ENCODE peak calls at places on chromosomes 6 and 20, in ten cellular contexts. O is nephron progenitor cell; D is left colon; E is GM23248; I is Calu3; G is activated CD4-positive, alpha-beta T cell treated with anti-CD3 and anti-CD28 coated beads, Interleukin-2, amount 50 U/mL, for 1 hour; Z is AG20443; X is effector memory CD8-positive, alpha-beta T cell; A is astrocyte of the spinal cord; B is stimulated activated naive B cell treated with anti-CD40 and anti-IgM and Interleukin-4, amounts not matched to agents 10 μg/mL and 1 μg/mL and 100 μg/mL, for 72 hours. S is an unnamed sample.
A peak's percentile ranks its signal among the peaks of the same experiment; 100 is the strongest.

GRCh38 chr20:9999660-10000059 is 35.1 kb upstream of the ANKEF1 start:
- DNase-seq in O (no peak), D (peak; percentile 11), E (peak; percentile 11), I (no peak), G (no peak), Z (no peak), X (no peak), A (no peak), B (no peak), S (no peak)

GRCh38 chr20:63289311-63290135 is 3.5 kb upstream of the COL20A1 start:
- DNase-seq in O (no peak), D (no peak), E (no peak), I (no peak), G (no peak), Z (no peak), X (no peak), A (no peak), B (no peak), S (no peak)

GRCh38 chr6:105326216-105326615 is 76.7 kb downstream of the PREP start:
- DNase-seq in O (no peak), D (peak; percentile 33), E (peak; percentile 47), I (no peak), G (no peak), Z (no peak), X (no peak), A (peak; percentile 75), B (no peak), S (peak; percentile 20)

GRCh38 chr6:168206681-168207274 is 112.8 kb downstream of the DACT2 start:
- DNase-seq in O (no peak), D (no peak), E (no peak), I (no peak), G (no peak), Z (no peak), X (no peak), A (no peak), B (no peak), S (no peak)

GRCh38 chr6:15754035-15754705 is 91.3 kb upstream of the DTNBP1 start:
- DNase-seq in O (no peak), D (no peak), E (peak; percentile 78), I (no peak), G (no peak), Z (peak; percentile 70), X (no peak), A (peak; percentile 40), B (no peak), S (peak; percentile 34)

GRCh38 chr6:156851447-156851846 is 74.3 kb downstream of the ARID1B start:
- DNase-seq in O (no peak), D (no peak), E (no peak), I (no peak), G (no peak), Z (no peak), X (no peak), A (no peak), B (no peak), S (no peak)

GRCh38 chr6:53805725-53806124 is 10.9 kb downstream of the LRRC1 start:
- DNase-seq in O (no peak), D (no peak), E (no peak), I (no peak), G (no peak), Z (no peak), X (no peak), A (no peak), B (no peak), S (no peak)

GRCh38 chr6:100246206-100246605 is 218.5 kb downstream of the SIM1 start:
- DNase-seq in O (no peak), D (no peak), E (no peak), I (no peak), G (no peak), Z (no peak), X (no peak), A (no peak), B (no peak), S (no peak)

GRCh38 chr6:41163419-41163717 is 452 bp upstream of the TREM2 start:
- DNase-seq in O (no peak), D (no peak), E (no peak), I (no peak), G (no peak), Z (no peak), X (no peak), A (no peak), B (no peak), S (no peak)

GRCh38 chr6:168198302-168199180 is 119.5 kb upstream of the FRMD1 start:
- DNase-seq in O (no peak), D (no peak), E (no peak), I (no peak), G (no peak), Z (no peak), X (no peak), A (no peak), B (no peak), S (no peak)

GRCh38 chr20:5947276-5947675 is 3.1 kb downstream of the TRMT6 start:
- DNase-seq in O (no peak), D (no peak), E (peak; percentile 52), I (no peak), G (no peak), Z (no peak), X (no peak), A (no peak), B (peak; percentile 6), S (no peak)

S was measured in GM03348.